ENCODE peak calls at places on chromosomes 3 and 15, in four cellular contexts. One of them, this sample, is unnamed.

GRCh38 chr3:25781758-25782594 is 1.3 kb downstream of the NGLY1 start:
- DNase-seq in HepG2: no peak
- DNase-seq in NT2/D1: no peak
- DNase-seq in H1: no peak
- DNase-seq in this sample: no peak

GRCh38 chr3:53083949-53084309 is 38.1 kb upstream of the SFMBT1 start:
- DNase-seq in NT2/D1: no peak
- DNase-seq in HepG2: no peak
- DNase-seq in H1: no peak
- DNase-seq in this sample: no peak

GRCh38 chr15:49558924-49559323 is 61.7 kb downstream of the FAM227B start:
- DNase-seq in HepG2: no peak
- DNase-seq in NT2/D1: no peak
- DNase-seq in H1: no peak
- DNase-seq in this sample: no peak

GRCh38 chr15:80597081-80597480 is 98.0 kb upstream of the ABHD17C start:
- DNase-seq in H1: no peak
- DNase-seq in NT2/D1: no peak
- DNase-seq in HepG2: no peak
- DNase-seq in this sample: no peak

GRCh38 chr3:132445812-132446211 is 28.5 kb downstream of the DNAJC13 start:
- DNase-seq in NT2/D1: no peak
- DNase-seq in HepG2: no peak
- DNase-seq in H1: no peak
- DNase-seq in this sample: no peak

GRCh38 chr3:34869696-34870095 is 769.6 kb upstream of the ARPP21 start:
- DNase-seq in NT2/D1: no peak
- DNase-seq in HepG2: no peak
- DNase-seq in H1: no peak
- DNase-seq in this sample: no peak

GRCh38 chr3:1380926-1381646 is 288.3 kb downstream of the CNTN6 start:
- DNase-seq in NT2/D1: no peak
- DNase-seq in H1: no peak
- DNase-seq in HepG2: no peak
- DNase-seq in this sample: no peak

GRCh38 chr3:52244061-52244628 is 1.4 kb upstream of the PPM1M start:
- DNase-seq in NT2/D1: no peak
- DNase-seq in H1: no peak
- DNase-seq in HepG2: no peak
- DNase-seq in this sample: no peak

GRCh38 chr3:11145888-11146287 is 8.4 kb upstream of the HRH1 start:
- DNase-seq in NT2/D1: no peak
- DNase-seq in H1: no peak
- DNase-seq in HepG2: no peak
- DNase-seq in this sample: no peak

GRCh38 chr3:87076951-87077350 is 86.0 kb upstream of the VGLL3 start:
- DNase-seq in HepG2: peak
- DNase-seq in NT2/D1: no peak
- DNase-seq in H1: no peak
- DNase-seq in this sample: no peak

GRCh38 chr15:81087694-81088093 is 46.4 kb upstream of the CFAP161 start:
- DNase-seq in HepG2: no peak
- DNase-seq in H1: no peak
- DNase-seq in NT2/D1: no peak
- DNase-seq in this sample: no peak

GRCh38 chr3:63896332-63897034 is 15.7 kb downstream of the SCAANT1 start:
- DNase-seq in H1: no peak
- DNase-seq in HepG2: no peak
- DNase-seq in NT2/D1: no peak
- DNase-seq in this sample: no peak

GRCh38 chr3:197256836-197257444 is 41.5 kb downstream of the DLG1 start:
- DNase-seq in NT2/D1: peak
- DNase-seq in H1: no peak
- DNase-seq in HepG2: peak
- DNase-seq in this sample: peak

GRCh38 chr3:32865364-32865763 is 47.6 kb downstream of the TRIM71 start:
- DNase-seq in NT2/D1: no peak
- DNase-seq in H1: no peak
- DNase-seq in HepG2: peak
- DNase-seq in this sample: no peak

GRCh38 chr3:196662033-196662432 is 22.5 kb downstream of the NRROS start:
- DNase-seq in H1: no peak
- DNase-seq in HepG2: no peak
- DNase-seq in NT2/D1: no peak
- DNase-seq in this sample: no peak

GRCh38 chr3:124117486-124117885 is 125.6 kb upstream of the ROPN1 start:
- DNase-seq in NT2/D1: no peak
- DNase-seq in H1: no peak
- DNase-seq in HepG2: no peak
- DNase-seq in this sample: no peak

GRCh38 chr3:124118397-124118796 is 126.5 kb upstream of the ROPN1 start:
- DNase-seq in HepG2: no peak
- DNase-seq in NT2/D1: no peak
- DNase-seq in H1: no peak
- DNase-seq in this sample: no peak

GRCh38 chr3:124115965-124116364 is 124.0 kb upstream of the ROPN1 start:
- DNase-seq in NT2/D1: no peak
- DNase-seq in H1: no peak
- DNase-seq in HepG2: no peak
- DNase-seq in this sample: no peak

GRCh38 chr3:124121379-124122336 is 129.7 kb upstream of the ROPN1 start:
- DNase-seq in NT2/D1: no peak
- DNase-seq in HepG2: no peak
- DNase-seq in H1: no peak
- DNase-seq in this sample: no peak

DNA sequence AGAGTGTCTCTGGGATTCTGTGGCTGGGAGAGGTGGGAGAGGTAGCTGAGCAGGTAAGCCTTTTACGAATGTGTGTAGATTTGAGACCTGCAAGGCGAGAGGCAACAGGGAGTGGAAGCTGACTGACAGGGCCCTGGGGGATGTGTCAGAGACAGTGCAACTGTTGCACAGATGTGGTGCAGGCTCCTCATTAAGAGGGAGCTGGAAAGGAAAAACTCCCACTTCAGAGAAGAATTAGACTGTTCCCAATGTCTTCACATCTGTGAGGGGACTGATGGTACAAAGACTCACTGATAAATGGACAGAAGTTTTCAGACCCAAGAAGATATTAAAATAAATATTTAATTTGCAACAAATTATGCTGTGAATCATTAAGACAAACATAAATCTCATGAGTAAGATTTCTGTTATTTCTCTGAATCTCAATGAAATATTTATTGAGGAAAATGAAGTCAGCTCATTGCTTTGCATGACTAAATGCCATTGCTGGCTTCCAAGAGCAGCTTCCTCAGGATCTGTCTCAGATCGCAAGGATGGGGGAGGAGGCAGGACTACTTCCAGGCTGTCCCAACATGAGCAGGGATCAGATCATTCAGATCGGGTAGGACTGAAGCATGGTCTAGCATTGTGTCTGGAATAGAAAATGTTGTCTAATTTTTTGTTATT is 127.3 kb upstream of the ROPN1 start:
- DNase-seq in HepG2: no peak
- DNase-seq in NT2/D1: no peak
- DNase-seq in H1: no peak
- DNase-seq in this sample: no peak
- TF ChIP-seq SUZ12 in HepG2: no peak
- TF ChIP-seq SUZ12 in NT2/D1: no peak
- TF ChIP-seq SUZ12 in H1: no peak
- TF ChIP-seq SUZ12 in this sample: no peak

GRCh38 chr3:184540777-184541681 is 20.6 kb upstream of the EPHB3 start:
- DNase-seq in HepG2: peak
- DNase-seq in NT2/D1: peak
- DNase-seq in H1: peak
- DNase-seq in this sample: peak
- TF ChIP-seq SUZ12 in HepG2: no peak
- TF ChIP-seq SUZ12 in NT2/D1: no peak
- TF ChIP-seq SUZ12 in H1: no peak
- TF ChIP-seq SUZ12 in this sample: no peak

GRCh38 chr3:94162700-94163099 is 99.8 kb downstream of the NSUN3 start:
- DNase-seq in NT2/D1: no peak
- DNase-seq in H1: no peak
- DNase-seq in HepG2: peak
- DNase-seq in this sample: no peak
- TF ChIP-seq SUZ12 in NT2/D1: no peak
- TF ChIP-seq SUZ12 in H1: no peak
- TF ChIP-seq SUZ12 in HepG2: no peak
- TF ChIP-seq SUZ12 in this sample: no peak

DNA sequence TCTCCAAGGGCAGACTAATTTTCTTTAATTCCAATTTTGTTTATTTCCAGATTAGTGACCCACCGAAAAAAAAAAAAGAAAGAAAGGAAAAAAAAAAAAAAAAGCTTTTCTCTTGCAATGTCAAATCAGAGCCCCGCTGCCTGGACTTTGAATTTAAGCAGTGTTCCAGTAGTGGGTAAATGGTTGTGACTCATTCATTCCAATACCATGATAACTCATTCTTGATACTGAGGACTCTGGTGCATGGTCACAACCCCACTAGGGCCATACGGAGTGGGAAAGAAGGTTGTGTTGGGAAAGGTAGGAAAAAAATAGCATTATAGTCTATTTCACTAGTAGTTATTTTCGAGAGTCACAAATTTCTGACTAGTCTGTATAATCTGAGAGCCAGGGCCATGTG is 59.1 kb upstream of the COL8A1 start:
- DNase-seq in HepG2: peak
- DNase-seq in NT2/D1: no peak
- DNase-seq in H1: no peak
- DNase-seq in this sample: no peak
- TF ChIP-seq SUZ12 in HepG2: no peak
- TF ChIP-seq SUZ12 in NT2/D1: no peak
- TF ChIP-seq SUZ12 in H1: no peak
- TF ChIP-seq SUZ12 in this sample: no peak

GRCh38 chr3:73680696-73681095 is 56.0 kb upstream of the PDZRN3 start:
- DNase-seq in NT2/D1: no peak
- DNase-seq in H1: no peak
- DNase-seq in HepG2: no peak
- DNase-seq in this sample: no peak
- TF ChIP-seq SUZ12 in NT2/D1: no peak
- TF ChIP-seq SUZ12 in H1: no peak
- TF ChIP-seq SUZ12 in HepG2: no peak
- TF ChIP-seq SUZ12 in this sample: no peak

GRCh38 chr15:76752549-76752948 is 152.6 kb downstream of the SCAPER start:
- DNase-seq in NT2/D1: no peak
- DNase-seq in H1: no peak
- DNase-seq in HepG2: no peak
- DNase-seq in this sample: no peak
- TF ChIP-seq SUZ12 in NT2/D1: no peak
- TF ChIP-seq SUZ12 in H1: no peak
- TF ChIP-seq SUZ12 in HepG2: no peak
- TF ChIP-seq SUZ12 in this sample: no peak

DNA sequence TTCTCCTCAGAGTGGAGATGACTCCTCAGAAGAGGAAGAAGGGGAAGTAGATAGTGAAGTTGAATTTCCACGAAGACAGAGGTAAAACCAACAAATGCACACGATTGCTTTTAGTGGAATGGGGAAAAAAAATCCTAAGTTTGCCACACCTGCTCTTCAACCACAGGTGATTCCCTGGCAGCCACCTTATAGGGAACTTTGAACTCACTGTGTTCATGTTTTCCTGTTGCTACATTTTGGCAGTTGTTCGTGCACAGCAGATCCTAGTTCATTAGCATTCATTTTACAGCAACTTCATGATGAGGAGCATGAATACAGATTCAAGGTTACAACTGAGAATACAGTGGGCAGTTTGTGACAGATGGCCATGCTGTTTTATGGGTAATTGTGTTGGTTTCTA is 21.5 kb downstream of the TMEM41A start:
- DNase-seq in NT2/D1: no peak
- DNase-seq in HepG2: no peak
- DNase-seq in H1: no peak
- DNase-seq in this sample: no peak
- TF ChIP-seq SUZ12 in NT2/D1: no peak
- TF ChIP-seq SUZ12 in HepG2: no peak
- TF ChIP-seq SUZ12 in H1: no peak
- TF ChIP-seq SUZ12 in this sample: no peak

This sample was measured in HEK293T.